ENCODE peak calls at places on chromosomes 16 and 17, in four cellular contexts. T is endothelial cell, U is foreskin fibroblast, J is epithelial cell of proximal tubule. C is an unnamed sample.

GRCh38 chr16:85014311-85014710 is 3.0 kb upstream of the ZDHHC7 start:
- DNase-seq in T (no peak), U (no peak), J (no peak), C (no peak)

GRCh38 chr16:50438041-50438437 is 69.3 kb upstream of the BRD7 start:
- DNase-seq in T (no peak), U (no peak), J (no peak), C (no peak)

GRCh38 chr16:1706386-1707192 is 594 bp downstream of the MAPK8IP3 start:
- DNase-seq in T (peak), U (peak), J (no peak), C (peak)

GRCh38 chr17:2624292-2624731 is 30.9 kb downstream of the PAFAH1B1 start:
- DNase-seq in T (peak), U (no peak), J (no peak), C (no peak)

GRCh38 chr16:57758331-57759117 is 23.0 kb downstream of the KATNB1 start:
- DNase-seq in T (no peak), U (no peak), J (no peak), C (no peak)

GRCh38 chr16:83402969-83403368 is 404.8 kb upstream of the HSBP1 start:
- DNase-seq in T (no peak), U (peak), J (no peak), C (no peak)

GRCh38 chr17:69913241-69914015 is 161.6 kb upstream of the KCNJ16 start:
- DNase-seq in T (no peak), U (no peak), J (no peak), C (no peak)

GRCh38 chr17:81223758-81224122 is 975 bp upstream of the CEP131 start:
- DNase-seq in T (no peak), U (no peak), J (no peak), C (no peak)

GRCh38 chr17:4043862-4044261 is 79.6 kb upstream of the ATP2A3 start:
- DNase-seq in T (no peak), U (no peak), J (no peak), C (no peak)

GRCh38 chr17:8300629-8301242 is 5.5 kb upstream of the SLC25A35 start:
- DNase-seq in T (peak), U (peak), J (no peak), C (peak)

GRCh38 chr16:80570106-80570478 is 29.3 kb downstream of the DYNLRB2 start:
- DNase-seq in T (no peak), U (peak), J (no peak), C (no peak)

GRCh38 chr17:79073016-79073705 is 1.5 kb upstream of the ENGASE start:
- DNase-seq in T (no peak), U (no peak), J (no peak), C (no peak)

GRCh38 chr16:71542377-71542776 is 16.2 kb downstream of the CHST4 start:
- DNase-seq in T (peak), U (peak), J (no peak), C (peak)

GRCh38 chr17:35766903-35767510 is 6.3 kb downstream of the C17orf50 start:
- DNase-seq in T (peak), U (peak), J (no peak), C (no peak)

GRCh38 chr16:58299757-58300349 is 5.0 kb upstream of the PRSS54 start:
- DNase-seq in T (peak), U (peak), J (no peak), C (peak)

GRCh38 chr17:73257516-73257915 is 4.2 kb downstream of the CPSF4L start:
- DNase-seq in T (no peak), U (no peak), J (no peak), C (no peak)

GRCh38 chr16:383326-384020 is 1.7 kb upstream of the PGAP6 start:
- DNase-seq in T (no peak), U (no peak), J (no peak), C (no peak)

GRCh38 chr16:74874123-74874522 is 99.5 kb upstream of the FA2H start:
- DNase-seq in T (no peak), U (no peak), J (no peak), C (no peak)

GRCh38 chr17:18185391-18185790 is 1.8 kb downstream of the ALKBH5 start:
- DNase-seq in T (no peak), U (peak), J (no peak), C (no peak)

GRCh38 chr17:56798916-56799315 is 34.8 kb downstream of the C17orf67 start:
- DNase-seq in T (no peak), U (no peak), J (peak), C (no peak)

GRCh38 chr17:1484586-1485310 is 7.7 kb downstream of the MYO1C start:
- DNase-seq in T (peak), U (peak), J (no peak), C (peak)

GRCh38 chr16:81424761-81425160 is 19.8 kb upstream of the CMIP start:
- DNase-seq in T (no peak), U (no peak), J (peak), C (no peak)

GRCh38 chr16:46972971-46973456 is 460 bp downstream of the DNAJA2 start:
- DNase-seq in T (peak), U (peak), J (no peak), C (peak)

GRCh38 chr16:87316450-87316922 is 706 bp downstream of the C16orf95 start:
- DNase-seq in T (no peak), U (no peak), J (no peak), C (no peak)

GRCh38 chr17:3555189-3555796 is 2.3 kb downstream of the TRPV3 start:
- DNase-seq in T (no peak), U (no peak), J (no peak), C (no peak)

GRCh38 chr16:56625943-56626654 is 518 bp downstream of the MT1E start:
- DNase-seq in T (no peak), U (peak), J (no peak), C (no peak)

GRCh38 chr16:84068783-84069464 is 26.3 kb upstream of the SLC38A8 start:
- DNase-seq in T (no peak), U (no peak), J (no peak), C (no peak)

GRCh38 chr16:82713778-82714177 is 87.0 kb downstream of the CDH13 start:
- DNase-seq in T (no peak), U (no peak), J (no peak), C (no peak)

GRCh38 chr16:86880316-86881117 is 302.2 kb downstream of the FOXL1 start:
- DNase-seq in T (no peak), U (peak), J (no peak), C (no peak)

GRCh38 chr16:28501258-28502232 is 5.1 kb downstream of the IL27 start:
- DNase-seq in T (no peak), U (no peak), J (no peak), C (no peak)

GRCh38 chr17:3594976-3595375 is 14.2 kb downstream of the TRPV1 start:
- DNase-seq in T (no peak), U (peak), J (no peak), C (no peak)

GRCh38 chr17:74728033-74728701 is 8.9 kb upstream of the RAB37 start:
- DNase-seq in T (no peak), U (no peak), J (no peak), C (no peak)

GRCh38 chr17:74729866-74730265 is 7.2 kb upstream of the RAB37 start:
- DNase-seq in T (no peak), U (no peak), J (no peak), C (no peak)

GRCh38 chr17:74730491-74731346 is 6.3 kb upstream of the RAB37 start:
- DNase-seq in T (no peak), U (no peak), J (no peak), C (no peak)

GRCh38 chr17:74729368-74729767 is 7.7 kb upstream of the RAB37 start:
- DNase-seq in T (no peak), U (no peak), J (no peak), C (no peak)

GRCh38 chr17:74728702-74729075 is 8.4 kb upstream of the RAB37 start:
- DNase-seq in T (no peak), U (no peak), J (no peak), C (no peak)
- TF ChIP-seq CTCF in T (no peak), U (no peak), J (no peak), C (no peak)

GRCh38 chr17:9982159-9982558 is 77.1 kb upstream of the RCVRN start:
- DNase-seq in T (no peak), U (no peak), J (no peak), C (no peak)
- TF ChIP-seq CTCF in T (no peak), U (no peak), J (peak), C (peak)

DNA sequence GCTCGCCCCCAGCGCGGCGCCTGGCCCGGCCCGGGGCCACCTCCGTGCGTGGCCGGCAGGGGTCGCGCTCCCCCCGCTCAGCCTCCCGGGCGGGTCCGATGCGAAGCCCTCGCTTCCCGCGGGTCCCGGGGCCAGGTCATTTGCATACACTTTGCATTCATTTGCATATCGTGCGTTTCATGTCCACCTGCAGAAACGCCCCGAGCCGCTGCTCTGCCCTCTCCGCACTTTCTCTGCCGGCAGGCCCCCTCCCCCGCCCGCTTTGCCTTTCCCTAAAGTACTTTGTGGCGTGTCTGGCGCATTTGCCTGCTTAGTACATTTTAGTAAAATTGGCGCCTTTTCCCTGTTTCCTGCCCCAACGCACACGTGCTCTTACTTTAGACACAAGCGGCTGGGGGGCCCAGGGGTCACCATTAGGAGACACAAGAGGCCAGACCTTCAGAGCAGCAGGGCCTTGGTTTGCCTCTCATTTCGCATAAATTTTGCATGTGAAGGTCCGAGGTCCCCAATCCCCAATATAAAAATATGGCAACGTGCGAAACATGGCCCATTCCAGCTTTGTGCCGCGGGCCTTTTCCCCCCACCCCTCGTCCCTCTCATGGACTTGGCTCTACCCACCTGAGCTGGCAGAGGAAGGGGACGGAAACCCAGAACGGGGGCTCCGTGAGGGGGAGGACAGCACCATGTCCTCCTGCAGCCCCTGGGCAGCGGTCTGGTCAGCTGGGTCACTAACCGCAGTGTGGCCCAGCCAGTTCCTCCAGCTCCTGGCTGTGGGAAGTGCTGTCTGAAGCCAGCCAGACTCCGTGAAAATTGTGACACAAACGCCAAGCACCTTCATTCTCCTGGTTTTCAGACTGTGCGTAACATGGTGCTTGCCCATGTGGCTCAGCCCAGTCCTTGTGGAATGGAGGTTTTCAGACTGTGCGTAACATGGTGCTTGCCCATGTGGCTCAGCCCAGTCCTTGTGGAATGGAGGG is 34.8 kb downstream of the CBFA2T3 start:
- DNase-seq in T (peak), U (peak), J (no peak), C (peak)
- TF ChIP-seq CTCF in T (peak), U (peak), J (peak), C (peak)

DNA sequence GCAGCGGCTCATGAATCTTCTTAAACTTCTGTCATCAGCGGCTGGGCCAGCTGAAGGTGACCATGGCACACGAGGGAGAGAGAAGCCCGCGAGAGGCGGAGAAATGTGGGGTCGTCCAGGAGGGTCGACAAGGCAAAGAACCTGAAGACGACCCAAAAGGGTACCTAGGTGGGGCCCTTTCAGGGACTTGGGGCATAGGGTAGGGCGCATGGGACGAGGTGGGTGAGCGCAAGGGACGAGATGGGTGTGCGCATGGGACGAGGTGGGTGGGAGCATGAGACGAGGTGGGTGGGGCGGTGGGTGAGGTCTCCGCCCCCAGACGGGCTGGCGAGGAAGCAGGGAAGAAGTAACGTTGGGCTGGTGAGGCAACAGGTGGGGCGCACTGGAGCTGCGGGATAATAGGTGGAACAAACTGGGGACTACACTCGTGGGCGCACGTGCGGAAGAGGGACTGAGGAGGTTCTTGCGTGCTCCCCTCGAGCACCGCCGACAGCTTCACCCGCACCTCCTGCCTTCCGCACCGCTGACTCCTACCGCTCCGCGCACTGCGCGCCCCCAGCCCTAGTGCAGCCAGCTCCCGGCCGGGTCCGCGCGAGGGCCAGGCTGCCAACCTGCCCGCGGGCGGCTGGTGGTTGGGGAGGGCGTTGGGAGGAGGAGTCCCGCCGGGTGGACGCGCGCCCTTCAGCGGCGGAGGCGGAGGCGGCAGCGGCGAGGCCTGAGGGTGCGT is 23.2 kb upstream of the CRYM start:
- DNase-seq in T (peak), U (peak), J (no peak), C (peak)
- TF ChIP-seq CTCF in T (no peak), U (peak), J (peak), C (no peak)

DNA sequence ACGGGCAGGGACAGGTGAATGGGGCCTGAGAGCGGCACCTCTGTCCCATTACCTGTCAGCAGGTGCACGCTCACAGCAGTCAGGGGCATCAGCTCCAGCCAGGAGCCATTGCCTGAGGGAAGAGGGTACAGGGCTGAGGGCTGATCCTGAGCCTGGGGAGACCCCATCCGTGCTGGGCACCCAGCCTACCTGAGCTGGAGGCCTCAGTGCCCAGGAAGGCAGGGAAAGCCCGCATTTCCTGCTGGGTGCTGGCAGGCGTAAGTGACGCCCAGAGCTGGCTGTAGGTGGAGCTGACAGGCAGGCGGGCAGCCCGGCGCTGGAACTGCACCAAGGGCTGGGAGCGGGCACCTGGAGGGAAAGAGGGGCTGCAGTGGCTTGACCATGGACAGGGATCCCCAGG is 7.4 kb downstream of the FAM171A2 start:
- DNase-seq in T (no peak), U (no peak), J (no peak), C (no peak)
- TF ChIP-seq CTCF in T (no peak), U (no peak), J (no peak), C (no peak)

GRCh38 chr16:29898786-29899515 is 399 bp downstream of the SEZ6L2 start:
- DNase-seq in T (peak), U (peak), J (no peak), C (peak)

GRCh38 chr16:29898135-29898534 is 1.2 kb downstream of the SEZ6L2 start:
- DNase-seq in T (no peak), U (no peak), J (no peak), C (no peak)

GRCh38 chr16:29900102-29900887 is at the start of gene ASPHD1:
- DNase-seq in T (peak), U (peak), J (peak), C (peak)

GRCh38 chr16:29900888-29901606 is 759 bp downstream of the ASPHD1 start:
- DNase-seq in T (no peak), U (peak), J (no peak), C (no peak)

GRCh38 chr16:29899516-29900101 is at the start of gene SEZ6L2:
- DNase-seq in T (peak), U (peak), J (peak), C (peak)
- TF ChIP-seq CTCF in T (peak), U (peak), J (peak), C (peak)

C was measured in glutamatergic neuron.